ENCODE peak calls at places on chromosomes 2 and 18, in four cellular contexts. C is GM12878, D is H1, X is HepG2. Q is an unnamed sample.

GRCh38 chr2:129849559-129850160 is 129.8 kb upstream of the RAB6C start:
- DNase-seq in C (peak; percentile 40), D (no peak), X (peak; percentile 69), Q (peak; percentile 84)

GRCh38 chr2:159129301-159129700 is 157.2 kb downstream of the WDSUB1 start:
- DNase-seq in C (no peak), D (no peak), X (no peak), Q (no peak)

GRCh38 chr2:189654641-189655040 is 6.6 kb upstream of the ASNSD1 start:
- DNase-seq in C (no peak), D (no peak), X (no peak), Q (no peak)

GRCh38 chr2:96538487-96539214 is 2.1 kb downstream of the ARID5A start:
- DNase-seq in C (peak; percentile 31), D (peak; percentile 88), X (peak; percentile 74), Q (peak; percentile 95)

GRCh38 chr18:34595673-34596072 is 114.4 kb upstream of the DTNA start:
- DNase-seq in C (no peak), D (no peak), X (peak; percentile 20), Q (no peak)

GRCh38 chr2:179574061-179574519 is 287.3 kb downstream of the ZNF385B start:
- DNase-seq in C (no peak), D (no peak), X (peak; percentile 88), Q (no peak)

GRCh38 chr2:72837171-72837570 is 11.3 kb upstream of the EXOC6B start:
- DNase-seq in C (no peak), D (no peak), X (no peak), Q (no peak)

GRCh38 chr2:230203110-230203676 is 16.6 kb downstream of the SP110 start:
- DNase-seq in C (peak; percentile 59), D (no peak), X (no peak), Q (no peak)

GRCh38 chr2:232979871-232980461 is 33.1 kb downstream of the NGEF start:
- DNase-seq in C (no peak), D (no peak), X (peak; percentile 27), Q (no peak)

GRCh38 chr18:50194623-50195532 is at the start of gene MYO5B:
- DNase-seq in C (no peak), D (peak; percentile 86), X (peak; percentile 63), Q (peak; percentile 20)

GRCh38 chr2:168645696-168646095 is 156.7 kb upstream of the NOSTRIN start:
- DNase-seq in C (no peak), D (no peak), X (no peak), Q (no peak)

GRCh38 chr2:6914829-6915228 is 2.4 kb upstream of the RNF144A start:
- DNase-seq in C (no peak), D (no peak), X (no peak), Q (no peak)

GRCh38 chr2:43344911-43345373 is 118.5 kb upstream of the ZFP36L2 start:
- DNase-seq in C (no peak), D (no peak), X (no peak), Q (no peak)

GRCh38 chr2:26283606-26284005 is 38.9 kb downstream of the HADHB start:
- DNase-seq in C (no peak), D (no peak), X (no peak), Q (no peak)

GRCh38 chr2:39368846-39369245 is 68.2 kb downstream of the MAP4K3 start:
- DNase-seq in C (no peak), D (no peak), X (no peak), Q (no peak)

GRCh38 chr2:73291461-73292315 is 1.7 kb downstream of the EGR4 start:
- DNase-seq in C (no peak), D (peak; percentile 76), X (no peak), Q (peak; percentile 48)

GRCh38 chr2:215465246-215465645 is 29.4 kb upstream of the FN1 start:
- DNase-seq in C (no peak), D (no peak), X (no peak), Q (no peak)

GRCh38 chr2:207819839-207820784 is 50.4 kb upstream of the FZD5 start:
- DNase-seq in C (no peak), D (no peak), X (peak; percentile 97), Q (no peak)

GRCh38 chr2:153287109-153287801 is 191.3 kb downstream of the RPRM start:
- DNase-seq in C (no peak), D (peak; percentile 88), X (peak; percentile 48), Q (peak; percentile 36)
- H3K4me3 ChIP-seq in C (no peak overlapping the region), D (peak overlapping the region; percentile 54), X (no peak overlapping the region), Q (no peak overlapping the region)

GRCh38 chr2:203670939-203671338 is 35.5 kb upstream of the CD28 start:
- DNase-seq in C (no peak), D (no peak), X (no peak), Q (no peak)
- TF ChIP-seq SUZ12 in C (no peak), D (no peak), X (no peak), Q (no peak)

GRCh38 chr18:48680871-48681270 is 142.0 kb downstream of the CTIF start:
- DNase-seq in C (no peak), D (no peak), X (no peak), Q (no peak)

GRCh38 chr18:48683197-48683596 is 144.4 kb downstream of the CTIF start:
- DNase-seq in C (no peak), D (no peak), X (no peak), Q (no peak)

GRCh38 chr18:48682768-48683167 is 143.9 kb downstream of the CTIF start:
- DNase-seq in C (no peak), D (no peak), X (no peak), Q (no peak)

GRCh38 chr18:48680339-48680738 is 141.5 kb downstream of the CTIF start:
- DNase-seq in C (no peak), D (no peak), X (no peak), Q (no peak)

GRCh38 chr18:48683661-48684060 is 144.8 kb downstream of the CTIF start:
- DNase-seq in C (no peak), D (no peak), X (no peak), Q (no peak)
- H3K4me3 ChIP-seq in C (no peak overlapping the region), D (no peak overlapping the region), X (no peak overlapping the region), Q (no peak overlapping the region)

GRCh38 chr2:161139098-161139987 is 20.9 kb upstream of the TANK start:
- DNase-seq in C (no peak), D (no peak), X (no peak), Q (no peak)
- TF ChIP-seq SUZ12 in C (no peak), D (no peak), X (no peak), Q (no peak)

DNA sequence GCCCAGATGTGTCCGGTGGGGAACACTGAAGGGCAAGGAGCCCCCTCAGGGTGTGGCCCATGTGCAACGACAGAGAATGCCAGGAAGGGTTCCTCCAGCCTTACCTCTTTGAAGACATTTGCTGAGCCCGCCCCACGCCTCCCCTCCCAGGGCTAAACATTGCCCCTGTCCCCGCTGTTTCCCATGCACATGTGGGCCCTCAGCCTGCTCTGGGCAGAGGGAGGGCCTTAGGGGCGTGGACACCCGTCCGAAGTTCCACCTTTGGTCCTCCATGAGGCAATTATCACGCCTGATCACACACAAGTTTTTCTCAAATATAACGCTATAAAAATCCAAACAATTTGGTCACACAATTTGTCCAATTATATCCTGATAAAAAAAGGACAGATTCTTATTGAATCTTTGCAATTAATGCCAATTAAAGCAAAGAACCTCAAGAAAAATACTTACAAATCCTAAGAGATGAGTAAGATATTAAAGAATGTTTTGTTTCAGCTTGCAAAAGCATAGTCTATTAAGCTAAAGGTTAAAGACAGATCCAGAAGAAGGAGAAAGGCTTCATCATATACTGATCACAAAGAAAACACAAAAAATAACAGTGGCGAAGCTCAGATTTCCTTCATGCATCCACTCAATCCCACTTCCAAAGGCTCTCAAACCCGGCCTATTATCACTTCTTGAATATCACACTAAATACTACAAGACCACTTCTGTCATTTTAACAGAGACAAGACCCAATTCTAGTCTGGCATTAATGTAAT is 55.2 kb upstream of the LDLRAD4 start:
- DNase-seq in C (no peak), D (no peak), X (no peak), Q (no peak)
- H3K4me3 ChIP-seq in C (no peak overlapping the region), D (no peak overlapping the region), X (no peak overlapping the region), Q (no peak overlapping the region)

Q was measured in NT2/D1.